ENCODE peak calls at places on chromosomes 12 and 14, in seven cellular contexts. O is cardiac muscle cell, Y is HTR-8/SVneo, V is SJSA1, P is epithelial cell of esophagus, G is HS-5, T is NT2/D1. L is an unnamed sample.

GRCh38 chr12:128864516-128865186 is 11.4 kb downstream of the GLT1D1 start:
- DNase-seq in V (no peak), Y (no peak), P (no peak), T (no peak), O (no peak), G (no peak), L (no peak)

GRCh38 chr12:92068441-92068840 is 77.2 kb downstream of the BTG1 start:
- DNase-seq in Y (no peak), P (no peak), G (no peak), V (no peak), T (no peak), O (peak), L (no peak)

GRCh38 chr12:118034429-118035193 is 18.1 kb downstream of the RFC5 start:
- DNase-seq in G (no peak), O (peak), T (no peak), V (peak), P (peak), Y (peak), L (no peak)

GRCh38 chr12:5435161-5435560 is 3.3 kb downstream of the NTF3 start:
- DNase-seq in T (no peak), G (no peak), O (no peak), Y (no peak), P (no peak), V (no peak), L (no peak)

GRCh38 chr12:77993658-77994057 is 163.0 kb downstream of the NAV3 start:
- DNase-seq in O (no peak), Y (no peak), T (no peak), P (no peak), V (no peak), G (no peak), L (no peak)

GRCh38 chr12:109768901-109769670 is 55.5 kb downstream of the FAM222A start:
- DNase-seq in G (no peak), V (no peak), Y (no peak), O (no peak), T (no peak), P (no peak), L (no peak)

GRCh38 chr14:71582705-71583104 is 349.5 kb upstream of the RGS6 start:
- DNase-seq in O (peak), T (no peak), G (peak), V (peak), P (peak), Y (no peak), L (no peak)

GRCh38 chr12:49264466-49264872 is 413 bp upstream of the TUBA1C start:
- DNase-seq in O (peak), T (no peak), G (no peak), Y (no peak), P (peak), V (peak), L (no peak)

GRCh38 chr14:46245281-46245680 is 406.3 kb downstream of the RPL10L start:
- DNase-seq in P (no peak), T (no peak), O (no peak), G (no peak), V (no peak), Y (no peak), L (no peak)

GRCh38 chr12:1213205-1213604 is 222.2 kb downstream of the ERC1 start:
- DNase-seq in G (no peak), P (no peak), V (no peak), T (no peak), Y (no peak), O (no peak), L (no peak)

GRCh38 chr12:27361372-27361771 is 28.7 kb downstream of the BMAL2 start:
- DNase-seq in O (no peak), G (no peak), V (no peak), P (no peak), T (no peak), Y (no peak), L (no peak)

GRCh38 chr12:55745361-55746146 is 2.6 kb downstream of the GDF11 start:
- DNase-seq in T (peak), V (no peak), Y (no peak), P (no peak), O (peak), G (no peak), L (no peak)

GRCh38 chr12:104494816-104495158 is 38.0 kb downstream of the CHST11 start:
- DNase-seq in T (no peak), Y (no peak), O (peak), P (no peak), V (no peak), G (no peak), L (peak)

GRCh38 chr14:30296956-30297405 is 262.0 kb upstream of the G2E3 start:
- DNase-seq in T (no peak), Y (no peak), G (no peak), P (no peak), V (no peak), O (no peak), L (no peak)

GRCh38 chr12:52528641-52529143 is 8.5 kb upstream of the KRT5 start:
- DNase-seq in Y (no peak), G (no peak), V (no peak), O (no peak), P (no peak), T (no peak), L (no peak)

GRCh38 chr12:59345406-59345805 is 250.4 kb upstream of the SLC16A7 start:
- DNase-seq in T (no peak), P (no peak), Y (no peak), G (no peak), O (no peak), V (no peak), L (no peak)

GRCh38 chr12:9651265-9651729 is 18.2 kb upstream of the CLEC2D start:
- DNase-seq in P (peak), G (peak), V (peak), Y (no peak), O (peak), T (no peak), L (no peak)

GRCh38 chr12:121036810-121037326 is 2.2 kb downstream of the OASL start:
- DNase-seq in V (no peak), O (peak), P (peak), Y (peak), T (no peak), G (peak), L (no peak)

GRCh38 chr12:111788178-111788654 is 21.5 kb downstream of the ALDH2 start:
- DNase-seq in G (no peak), O (peak), V (no peak), T (no peak), Y (no peak), P (no peak), L (no peak)

GRCh38 chr12:78060186-78060585 is 229.5 kb downstream of the NAV3 start:
- DNase-seq in Y (no peak), O (peak), P (peak), V (no peak), G (peak), T (no peak), L (no peak)

GRCh38 chr12:93214523-93215289 is 163.0 kb upstream of the NUDT4 start:
- DNase-seq in O (no peak), V (no peak), P (peak), T (no peak), Y (no peak), G (no peak), L (no peak)

GRCh38 chr12:2689879-2690278 is 104.9 kb upstream of the FKBP4 start:
- DNase-seq in O (no peak), Y (no peak), T (no peak), V (no peak), G (no peak), P (no peak), L (no peak)

GRCh38 chr12:26783133-26783531 is 49.9 kb downstream of the ITPR2 start:
- DNase-seq in G (no peak), Y (no peak), T (no peak), P (no peak), V (no peak), O (no peak), L (no peak)

GRCh38 chr12:62170241-62170640 is 90.0 kb upstream of the USP15 start:
- DNase-seq in T (no peak), V (no peak), G (no peak), O (no peak), Y (no peak), P (peak), L (no peak)

GRCh38 chr12:11719678-11720099 is 70.2 kb downstream of the ETV6 start:
- DNase-seq in P (peak), Y (peak), G (peak), V (peak), T (peak), O (peak), L (peak)

GRCh38 chr14:35878272-35879140 is 52.4 kb downstream of the BRMS1L start:
- DNase-seq in T (no peak), V (peak), G (peak), Y (peak), P (peak), O (peak), L (peak)

GRCh38 chr14:96264850-96265249 is 8.8 kb downstream of the BDKRB1 start:
- DNase-seq in P (no peak), T (no peak), V (no peak), G (no peak), Y (no peak), O (peak), L (no peak)

GRCh38 chr12:26193539-26193938 is 1.8 kb upstream of the SSPN start:
- DNase-seq in O (no peak), P (no peak), Y (no peak), T (no peak), V (no peak), G (no peak), L (no peak)

GRCh38 chr12:121423682-121424631 is 24.0 kb downstream of the RNF34 start:
- DNase-seq in V (no peak), G (no peak), Y (no peak), P (no peak), T (no peak), O (no peak), L (no peak)

GRCh38 chr12:132729541-132730320 is 19.1 kb downstream of the PGAM5 start:
- DNase-seq in Y (no peak), P (no peak), O (no peak), V (no peak), T (no peak), G (no peak), L (no peak)

GRCh38 chr12:3243376-3244084 is 166.4 kb downstream of the TSPAN9 start:
- DNase-seq in Y (no peak), T (no peak), G (no peak), V (no peak), P (no peak), O (no peak), L (no peak)

L was measured in brain pericyte.